ENCODE peak calls at places on chromosome 2, in eight cellular contexts. J is tibial artery, O is adrenal gland, I is stomach, E is ovary, M is psoas muscle, D is mammary epithelial cell, F is Karpas-422. T is an unnamed sample. For H3K4me1, the result is how much of the 10 kb centered on the place peaks cover.

GRCh38 chr2:191696001-191696400 is 18.1 kb downstream of the NABP1 start:
- DNase-seq in J (peak), O (peak), I (no peak), E (no peak), M (peak), D (peak), F (no peak), T (peak)

GRCh38 chr2:232861353-232861752 is 8.7 kb upstream of the SNORC start:
- DNase-seq in J (no peak), O (no peak), I (no peak), E (no peak), M (no peak), D (no peak), F (no peak), T (no peak)

GRCh38 chr2:168157926-168158325 is 89.5 kb downstream of the STK39 start:
- DNase-seq in J (no peak), O (no peak), I (no peak), E (no peak), M (no peak), D (no peak), F (no peak), T (no peak)

GRCh38 chr2:100974712-100975520 is 27.2 kb upstream of the RPL31 start:
- DNase-seq in J (no peak), O (no peak), I (no peak), E (no peak), M (no peak), D (no peak), F (no peak), T (no peak)

GRCh38 chr2:6506311-6507258 is 359.1 kb downstream of the CMPK2 start:
- DNase-seq in J (no peak), O (no peak), I (no peak), E (no peak), M (no peak), D (peak), F (no peak), T (peak)

GRCh38 chr2:186308347-186308746 is 177.7 kb upstream of the ZC3H15 start:
- DNase-seq in J (no peak), O (peak), I (no peak), E (no peak), M (no peak), D (peak), F (no peak), T (peak)

GRCh38 chr2:26099933-26100332 is 66.0 kb downstream of the RAB10 start:
- DNase-seq in J (no peak), O (no peak), I (no peak), E (no peak), M (no peak), D (no peak), F (no peak), T (no peak)

GRCh38 chr2:105737980-105738657 is 6.6 kb upstream of the NCK2 start:
- DNase-seq in J (no peak), O (no peak), I (no peak), E (no peak), M (no peak), D (peak), F (no peak), T (no peak)

GRCh38 chr2:186429095-186429494 is 57.0 kb upstream of the ZC3H15 start:
- DNase-seq in J (no peak), O (no peak), I (no peak), E (no peak), M (no peak), D (peak), F (no peak), T (peak)

GRCh38 chr2:215529271-215529670 is 93.4 kb upstream of the FN1 start:
- DNase-seq in J (no peak), O (no peak), I (no peak), E (no peak), M (no peak), D (peak), F (no peak), T (peak)

GRCh38 chr2:107790837-107791236 is 35.9 kb upstream of the RGPD4 start:
- DNase-seq in J (no peak), O (no peak), I (no peak), E (no peak), M (no peak), D (no peak), F (no peak), T (no peak)

GRCh38 chr2:17736989-17737388 is 16.6 kb downstream of the SMC6 start:
- DNase-seq in J (no peak), O (no peak), I (no peak), E (no peak), M (no peak), D (no peak), F (no peak), T (peak)

GRCh38 chr2:53103661-53104060 is 663.9 kb upstream of the CHAC2 start:
- DNase-seq in J (no peak), O (no peak), I (no peak), E (no peak), M (no peak), D (no peak), F (no peak), T (peak)

GRCh38 chr2:120679526-120679925 is 56.1 kb upstream of the GLI2 start:
- DNase-seq in J (no peak), O (no peak), I (no peak), E (no peak), M (no peak), D (no peak), F (no peak), T (no peak)

GRCh38 chr2:188382107-188382506 is 90.4 kb downstream of the GULP1 start:
- DNase-seq in J (no peak), O (no peak), I (no peak), E (no peak), M (no peak), D (no peak), F (no peak), T (peak)

GRCh38 chr2:181459646-181460045 is 2.5 kb downstream of the ITGA4 start:
- DNase-seq in J (no peak), O (no peak), I (no peak), E (no peak), M (no peak), D (no peak), F (peak), T (peak)

GRCh38 chr2:12321886-12322285 is 394.9 kb upstream of the TRIB2 start:
- DNase-seq in J (no peak), O (no peak), I (no peak), E (no peak), M (no peak), D (no peak), F (no peak), T (peak)
- H3K4me1 ChIP-seq in J (under half), O (under half), I (under half), E (under half), M (under half), D (under half), F (under half), T (under half)

GRCh38 chr2:164786787-164787186 is 54.8 kb downstream of the COBLL1 start:
- DNase-seq in J (no peak), O (no peak), I (no peak), E (no peak), M (no peak), D (no peak), F (no peak), T (no peak)
- H3K4me1 ChIP-seq in J (under half), O (under half), I (under half), E (under half), M (under half), D (under half), F (under half), T (under half)

GRCh38 chr2:128751751-128752150 is 433.1 kb upstream of the HS6ST1 start:
- DNase-seq in J (no peak), O (no peak), I (no peak), E (no peak), M (no peak), D (no peak), F (no peak), T (no peak)
- H3K4me1 ChIP-seq in J (under half), O (under half), I (under half), E (under half), M (under half), D (under half), F (half or more), T (under half)

GRCh38 chr2:207771421-207771820 is 1.7 kb upstream of the FZD5 start:
- DNase-seq in J (no peak), O (no peak), I (no peak), E (no peak), M (no peak), D (no peak), F (no peak), T (no peak)
- H3K4me1 ChIP-seq in J (under half), O (under half), I (under half), E (under half), M (under half), D (under half), F (under half), T (under half)

DNA sequence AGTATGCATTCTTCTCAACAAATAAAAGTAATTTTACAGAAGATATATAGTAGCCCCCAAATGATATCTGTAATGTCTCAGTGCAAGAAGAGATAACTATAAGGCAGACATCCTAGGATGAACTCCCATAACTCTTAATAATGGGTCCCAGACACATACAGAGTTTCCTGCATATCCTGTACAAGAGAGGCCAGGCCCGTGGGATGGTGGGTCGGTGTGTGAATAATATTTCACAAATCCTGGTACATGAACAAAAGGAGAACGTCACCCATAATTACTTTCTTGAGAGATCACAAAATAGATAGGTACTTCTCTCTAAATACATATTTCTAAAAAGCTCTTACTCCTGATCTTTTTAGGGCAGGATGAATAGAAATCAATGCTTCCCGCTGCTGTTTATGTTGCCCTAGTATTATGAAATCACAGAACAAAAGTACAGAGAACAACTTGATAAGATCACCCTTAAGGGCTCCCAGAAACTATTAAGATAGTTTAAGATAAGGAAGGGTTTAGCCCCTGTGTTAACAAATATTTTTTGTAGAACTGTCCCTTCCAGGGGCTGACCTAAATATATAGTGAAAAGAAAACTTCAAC is 5.4 kb downstream of the IRS1 start:
- DNase-seq in J (no peak), O (peak), I (no peak), E (no peak), M (no peak), D (no peak), F (no peak), T (peak)
- H3K4me1 ChIP-seq in J (under half), O (half or more), I (under half), E (under half), M (half or more), D (under half), F (under half), T (under half)